ENCODE peak calls at places on chromosomes 16 and 17, in eight cellular contexts. F, M, Y, S, V, K, I and A are unnamed samples.
A peak's percentile ranks its signal among the peaks of the same experiment; 100 is the strongest.

GRCh38 chr17:50151041-50151936 is 812 bp upstream of the PPP1R9B start:
- DNase-seq in S (peak; percentile 95), I (peak; percentile 71), M (peak; percentile 97), Y (peak; percentile 96), K (peak; percentile 95), F (peak; percentile 67), V (peak; percentile 96), A (peak; percentile 83)

GRCh38 chr17:27523712-27524111 is 67.5 kb downstream of the KSR1 start:
- DNase-seq in S (no peak), F (no peak), K (no peak), V (no peak), I (no peak), Y (no peak), M (no peak), A (no peak)

GRCh38 chr17:19448341-19449268 is 37.6 kb downstream of the RNF112 start:
- DNase-seq in S (no peak), K (no peak), M (no peak), F (peak; percentile 61), I (no peak), V (no peak), Y (no peak), A (no peak)

GRCh38 chr16:3158014-3158497 is 23.2 kb downstream of the ZNF213 start:
- DNase-seq in F (no peak), V (no peak), I (no peak), K (peak; percentile 82), S (no peak), M (no peak), Y (no peak), A (peak; percentile 78)

GRCh38 chr16:5446623-5447240 is 349.1 kb upstream of the EEF2KMT start:
- DNase-seq in Y (no peak), V (no peak), M (no peak), F (no peak), K (no peak), S (no peak), I (no peak), A (no peak)

GRCh38 chr16:11201498-11202259 is 54.3 kb downstream of the SOCS1 start:
- DNase-seq in I (peak; percentile 65), Y (no peak), M (peak; percentile 36), S (no peak), K (no peak), V (no peak), F (peak; percentile 53), A (peak; percentile 72)

GRCh38 chr16:86013867-86014266 is 114.9 kb downstream of the IRF8 start:
- DNase-seq in M (no peak), F (no peak), K (no peak), I (no peak), Y (no peak), V (no peak), S (no peak), A (no peak)

GRCh38 chr17:17435323-17435722 is 41.5 kb upstream of the MED9 start:
- DNase-seq in S (no peak), Y (no peak), V (no peak), I (no peak), M (peak; percentile 35), F (no peak), K (no peak), A (peak; percentile 90)

GRCh38 chr16:78122774-78123315 is 23.4 kb downstream of the WWOX start:
- DNase-seq in M (peak; percentile 32), F (peak; percentile 20), I (no peak), K (no peak), Y (peak; percentile 66), S (no peak), V (no peak), A (peak; percentile 77)

GRCh38 chr16:69741519-69741918 is 13.2 kb downstream of the NOB1 start:
- DNase-seq in I (no peak), F (no peak), Y (no peak), K (no peak), M (no peak), S (no peak), V (no peak), A (no peak)

GRCh38 chr17:9971991-9972390 is 66.9 kb upstream of the RCVRN start:
- DNase-seq in K (no peak), F (no peak), V (peak; percentile 71), Y (peak; percentile 95), M (no peak), I (no peak), S (peak; percentile 80), A (no peak)

GRCh38 chr17:42111901-42112551 is 488 bp downstream of the DHX58 start:
- DNase-seq in M (no peak), F (no peak), S (no peak), V (peak; percentile 62), K (no peak), Y (peak; percentile 77), I (no peak), A (no peak)

GRCh38 chr17:65527381-65527780 is 34.1 kb downstream of the AXIN2 start:
- DNase-seq in K (peak; percentile 21), S (no peak), I (no peak), Y (no peak), M (no peak), V (no peak), F (no peak), A (no peak)

GRCh38 chr17:16044484-16044883 is 44.9 kb downstream of the TTC19 start:
- DNase-seq in M (no peak), S (no peak), Y (no peak), K (no peak), F (no peak), V (no peak), I (no peak), A (no peak)

GRCh38 chr16:49969356-49970030 is 55.5 kb upstream of the CNEP1R1 start:
- DNase-seq in Y (peak; percentile 63), F (no peak), M (no peak), K (no peak), I (no peak), S (no peak), V (no peak), A (no peak)

GRCh38 chr17:14297161-14297851 is 3.6 kb upstream of the HS3ST3B1 start:
- DNase-seq in Y (peak; percentile 70), I (no peak), F (no peak), S (peak; percentile 40), V (no peak), K (no peak), M (peak; percentile 59), A (peak; percentile 71)
- H3K4me1 ChIP-seq in Y (no peaks in the 10 kb centered on the region), I (peaks cover 4% of the 10 kb centered on the region), F (no peaks in the 10 kb centered on the region), S (no peaks in the 10 kb centered on the region), V (no peaks in the 10 kb centered on the region), K (peaks cover 51% of the 10 kb centered on the region), M (peaks cover 26% of the 10 kb centered on the region), A (peaks cover 14% of the 10 kb centered on the region)

GRCh38 chr17:8059131-8059530 is 20.3 kb downstream of the ALOX15B start:
- DNase-seq in S (no peak), F (no peak), V (no peak), Y (peak; percentile 10), I (no peak), K (peak; percentile 38), M (no peak), A (no peak)

GRCh38 chr17:8055851-8056231 is 17.0 kb downstream of the ALOX15B start:
- DNase-seq in K (peak; percentile 56), F (no peak), S (no peak), V (no peak), M (no peak), I (no peak), Y (no peak), A (no peak)

GRCh38 chr17:8056232-8056975 is 17.5 kb downstream of the ALOX15B start:
- DNase-seq in Y (peak; percentile 64), V (peak; percentile 75), K (peak; percentile 70), M (no peak), F (no peak), S (peak; percentile 47), I (no peak), A (no peak)

GRCh38 chr17:8056976-8057625 is 18.2 kb downstream of the ALOX15B start:
- DNase-seq in K (peak; percentile 35), F (no peak), V (no peak), M (no peak), S (no peak), Y (no peak), I (no peak), A (no peak)

DNA sequence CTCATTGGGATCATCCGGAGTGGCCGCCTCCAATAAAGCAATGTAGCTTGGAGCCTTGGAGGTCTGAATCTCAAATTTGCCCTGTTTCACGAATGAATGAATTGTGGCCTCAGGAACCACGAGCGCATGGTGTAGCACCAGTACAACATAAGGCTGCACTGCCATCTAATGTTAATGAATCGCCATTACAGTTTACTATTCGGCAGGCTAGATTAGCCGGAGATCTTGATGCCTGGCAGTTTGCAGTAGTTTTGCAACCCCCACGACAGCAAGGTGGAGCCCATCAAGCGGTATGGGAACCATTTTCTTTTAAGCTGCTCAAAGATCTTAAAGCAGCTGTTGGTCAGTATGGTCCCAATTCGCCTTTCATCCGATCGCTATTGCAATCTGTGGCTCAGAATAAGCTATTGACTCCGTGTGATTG is 18.8 kb downstream of the ALOX15B start:
- DNase-seq in K (peak; percentile 67), S (no peak), M (peak; percentile 97), V (no peak), I (no peak), Y (peak; percentile 60), F (peak; percentile 75), A (no peak)
- H3K4me1 ChIP-seq in K (peaks cover 14% of the 10 kb centered on the region), S (no peaks in the 10 kb centered on the region), M (peaks cover 6% of the 10 kb centered on the region), V (no peaks in the 10 kb centered on the region), I (peaks cover 6% of the 10 kb centered on the region), Y (no peaks in the 10 kb centered on the region), F (peaks cover 10% of the 10 kb centered on the region), A (no peaks in the 10 kb centered on the region)

GRCh38 chr17:40113961-40114272 is 7.9 kb upstream of the MSL1 start:
- DNase-seq in F (no peak), M (no peak), Y (no peak), V (no peak), S (no peak), I (no peak), K (no peak), A (no peak)
- H3K4me1 ChIP-seq in F (peaks cover 37% of the 10 kb centered on the region), M (peaks cover 50% of the 10 kb centered on the region), Y (peaks cover 11% of the 10 kb centered on the region), V (no peaks in the 10 kb centered on the region), S (peaks cover 27% of the 10 kb centered on the region), I (peaks cover 28% of the 10 kb centered on the region), K (peaks cover 59% of the 10 kb centered on the region), A (peaks cover 33% of the 10 kb centered on the region)

DNA sequence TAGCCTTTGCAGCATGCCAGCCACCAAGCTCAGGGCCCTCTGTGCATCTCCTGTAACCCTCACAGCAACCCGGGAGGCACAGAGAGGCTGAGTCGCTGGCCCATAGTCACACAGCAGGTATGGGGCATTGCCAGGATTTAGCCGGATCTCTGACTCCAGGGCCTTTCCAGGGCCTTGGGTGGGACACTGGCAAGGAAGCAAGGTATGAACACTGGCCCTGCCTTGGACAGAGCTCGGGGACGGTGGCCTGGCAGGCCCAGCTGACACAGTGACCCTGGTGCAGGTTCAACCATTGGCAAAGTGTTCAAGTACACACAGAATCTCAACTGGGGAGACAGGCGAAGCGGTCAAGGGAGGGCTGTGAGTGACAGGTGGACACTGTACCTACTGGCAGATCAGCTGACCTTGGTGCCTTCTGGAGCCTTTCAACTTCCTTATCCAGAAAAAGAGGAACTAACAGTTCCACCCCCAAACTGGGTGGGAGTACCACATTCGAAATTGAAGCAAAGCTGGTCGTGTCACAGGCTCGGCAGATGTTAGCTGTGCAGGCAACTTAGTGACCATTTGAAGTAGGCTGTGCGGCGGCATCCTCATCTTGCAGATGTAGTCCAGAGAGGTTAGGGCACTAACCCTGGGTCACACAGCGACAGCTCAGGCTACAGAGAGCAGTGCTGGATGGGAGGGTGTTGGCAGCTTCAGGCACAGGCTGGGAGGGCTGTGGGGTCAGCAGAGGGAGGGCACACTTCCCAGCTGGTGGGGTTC is 287.4 kb downstream of the SEC14L1 start:
- DNase-seq in M (no peak), S (no peak), F (no peak), I (no peak), Y (peak; percentile 62), V (no peak), K (no peak), A (no peak)
- H3K4me1 ChIP-seq in M (peaks cover 79% of the 10 kb centered on the region), S (peaks cover 31% of the 10 kb centered on the region), F (peaks cover 83% of the 10 kb centered on the region), I (no peaks in the 10 kb centered on the region), Y (peaks cover 38% of the 10 kb centered on the region), V (no peaks in the 10 kb centered on the region), K (peaks cover 88% of the 10 kb centered on the region), A (peaks cover 82% of the 10 kb centered on the region)